ENCODE peak calls at places on chromosomes 5 and 9, in ten cellular contexts. H, R, L, X, P, W, A, B, U and F are unnamed samples.
A peak's percentile ranks its signal among the peaks of the same experiment; 100 is the strongest.

GRCh38 chr5:142806769-142807377 is 36.7 kb downstream of the ARHGAP26 start:
- DNase-seq in A (no peak), W (no peak), L (no peak), X (no peak), U (no peak), B (no peak), P (no peak), R (no peak), H (no peak), F (no peak)

GRCh38 chr5:41835625-41836024 is 34.6 kb downstream of the OXCT1 start:
- DNase-seq in X (peak; percentile 12), L (peak; percentile 23), U (no peak), W (no peak), R (peak; percentile 63), A (no peak), B (no peak), P (no peak), H (no peak), F (no peak)

GRCh38 chr9:115595951-115596742 is 478.2 kb upstream of the TNC start:
- DNase-seq in H (no peak), W (no peak), L (no peak), A (no peak), X (no peak), B (no peak), P (no peak), U (no peak), R (peak; percentile 95), F (no peak)

GRCh38 chr5:151904921-151905320 is 19.7 kb downstream of the GLRA1 start:
- DNase-seq in P (no peak), W (no peak), X (no peak), L (no peak), R (no peak), A (no peak), U (no peak), H (no peak), B (no peak), F (no peak)

GRCh38 chr5:120017523-120017922 is 388.2 kb downstream of the FAM170A start:
- DNase-seq in B (no peak), R (peak; percentile 12), X (no peak), A (no peak), P (no peak), H (no peak), L (no peak), W (no peak), U (no peak), F (no peak)

GRCh38 chr5:65855758-65856157 is 70.6 kb upstream of the ERBIN start:
- DNase-seq in A (no peak), R (no peak), H (no peak), L (no peak), B (no peak), P (no peak), W (no peak), U (no peak), X (no peak), F (no peak)

GRCh38 chr5:20654033-20654432 is 666.0 kb upstream of the CDH18 start:
- DNase-seq in U (no peak), W (no peak), X (no peak), A (no peak), H (no peak), P (no peak), B (no peak), L (no peak), R (no peak), F (no peak)

GRCh38 chr9:127569819-127570401 is 42.2 kb upstream of the STXBP1 start:
- DNase-seq in B (no peak), R (no peak), X (no peak), A (no peak), L (no peak), U (no peak), W (no peak), P (no peak), H (no peak), F (peak; percentile 18)

GRCh38 chr9:93592389-93593021 is 16.1 kb downstream of the PHF2 start:
- DNase-seq in W (no peak), R (no peak), B (no peak), U (no peak), P (peak; percentile 33), A (no peak), X (no peak), H (peak; percentile 57), L (no peak), F (no peak)

GRCh38 chr9:88792502-88792901 is 198.8 kb upstream of the S1PR3 start:
- DNase-seq in A (no peak), W (no peak), X (no peak), L (no peak), H (peak; percentile 16), P (no peak), R (no peak), B (no peak), U (no peak), F (no peak)

GRCh38 chr5:78472469-78473106 is 112.2 kb downstream of the SCAMP1 start:
- DNase-seq in P (no peak), U (no peak), A (no peak), L (no peak), B (no peak), X (no peak), H (no peak), R (no peak), W (no peak), F (no peak)

GRCh38 chr5:163815240-163815791 is 309.9 kb downstream of the MAT2B start:
- DNase-seq in X (no peak), A (no peak), P (no peak), U (no peak), W (no peak), H (no peak), B (no peak), L (no peak), R (no peak), F (no peak)

GRCh38 chr5:126808619-126809018 is 31.7 kb downstream of the LMNB1 start:
- DNase-seq in W (no peak), U (no peak), R (no peak), P (no peak), L (no peak), B (peak; percentile 31), A (no peak), X (no peak), H (no peak), F (no peak)

GRCh38 chr9:131919181-131919580 is 160.5 kb downstream of the MED27 start:
- DNase-seq in H (no peak), A (no peak), X (no peak), U (no peak), P (no peak), W (no peak), L (no peak), B (no peak), R (no peak), F (no peak)

GRCh38 chr5:107063511-107063910 is 607.2 kb downstream of the EFNA5 start:
- DNase-seq in U (no peak), W (no peak), X (no peak), H (no peak), L (no peak), P (no peak), R (no peak), A (no peak), B (no peak), F (no peak)

GRCh38 chr9:89405832-89406231 is 87.5 kb downstream of the SECISBP2 start:
- DNase-seq in P (no peak), A (no peak), R (no peak), B (peak; percentile 65), U (no peak), W (no peak), X (no peak), H (no peak), L (no peak), F (no peak)

GRCh38 chr5:135030691-135031145 is 3.3 kb downstream of the PITX1 start:
- DNase-seq in U (no peak), B (no peak), R (no peak), X (no peak), L (no peak), H (no peak), W (no peak), P (no peak), A (no peak), F (no peak)

GRCh38 chr5:58459276-58459859 is 518 bp downstream of the PLK2 start:
- DNase-seq in P (peak; percentile 56), H (peak; percentile 66), L (no peak), X (no peak), R (no peak), B (peak; percentile 7), U (peak; percentile 5), W (peak; percentile 89), A (no peak), F (no peak)

GRCh38 chr9:111900081-111900805 is 3.6 kb downstream of the UGCG start:
- DNase-seq in W (no peak), A (no peak), H (no peak), X (no peak), L (no peak), U (no peak), P (no peak), B (no peak), R (no peak), F (no peak)

GRCh38 chr5:179339996-179340395 is 5.3 kb downstream of the ADAMTS2 start:
- DNase-seq in L (no peak), B (no peak), A (no peak), W (no peak), P (no peak), X (no peak), R (no peak), H (no peak), U (no peak), F (no peak)

GRCh38 chr5:138724470-138725146 is 28.6 kb upstream of the CTNNA1 start:
- DNase-seq in L (no peak), H (peak; percentile 53), B (no peak), A (no peak), R (peak; percentile 27), P (no peak), U (no peak), X (no peak), W (no peak), F (no peak)

GRCh38 chr9:37026085-37026935 is 7.8 kb downstream of the PAX5 start:
- DNase-seq in B (no peak), P (no peak), X (peak; percentile 41), L (no peak), U (no peak), R (no peak), W (no peak), H (peak; percentile 77), A (no peak), F (no peak)

GRCh38 chr5:102815560-102816324 is 60.6 kb downstream of the PAM start:
- DNase-seq in B (no peak), X (no peak), A (no peak), U (no peak), R (no peak), H (no peak), P (no peak), L (no peak), W (no peak), F (no peak)

GRCh38 chr5:110790673-110791072 is 51.9 kb downstream of the SLC25A46 start:
- DNase-seq in H (no peak), A (no peak), P (no peak), B (no peak), R (peak; percentile 3), X (no peak), W (no peak), U (no peak), L (no peak), F (no peak)

GRCh38 chr5:59587489-59588337 is 305.8 kb downstream of the PDE4D start:
- DNase-seq in A (no peak), W (no peak), X (peak; percentile 58), H (peak; percentile 73), U (no peak), R (no peak), P (peak; percentile 60), L (peak; percentile 88), B (no peak), F (no peak)

GRCh38 chr9:129501771-129502324 is 119.1 kb downstream of the C9orf50 start:
- DNase-seq in B (no peak), R (no peak), L (no peak), U (no peak), X (no peak), A (no peak), H (no peak), P (no peak), W (no peak), F (no peak)

GRCh38 chr5:66358741-66359140 is 214.6 kb downstream of the SREK1 start:
- DNase-seq in X (no peak), L (no peak), R (no peak), A (no peak), W (no peak), B (no peak), P (no peak), U (no peak), H (no peak), F (no peak)

GRCh38 chr5:86864022-86864421 is 246.3 kb downstream of the COX7C start:
- DNase-seq in A (no peak), X (no peak), H (no peak), L (no peak), P (no peak), R (no peak), B (no peak), U (no peak), W (no peak), F (no peak)